ENCODE peak calls at places on chromosome 20, in four cellular contexts. One of them, this sample, is unnamed. For H3K9me3, the result is how much of the 10 kb centered on the place peaks cover.

GRCh38 chr20:24934101-24934661 is 14.9 kb upstream of the CST7 start:
- DNase-seq in HCT116: no peak
- DNase-seq in transverse colon: no peak
- DNase-seq in heart right ventricle: no peak
- DNase-seq in this sample: no peak

GRCh38 chr20:34921436-34921835 is 34.2 kb downstream of the GSS start:
- DNase-seq in HCT116: no peak
- DNase-seq in transverse colon: no peak
- DNase-seq in heart right ventricle: no peak
- DNase-seq in this sample: no peak

GRCh38 chr20:63750807-63751470 is 11.4 kb downstream of the SLC2A4RG start:
- DNase-seq in HCT116: no peak
- DNase-seq in transverse colon: no peak
- DNase-seq in heart right ventricle: no peak
- DNase-seq in this sample: no peak

GRCh38 chr20:3786126-3786484 is 435 bp downstream of the CENPB start:
- DNase-seq in HCT116: no peak
- DNase-seq in transverse colon: peak
- DNase-seq in heart right ventricle: peak
- DNase-seq in this sample: peak

GRCh38 chr20:35621560-35621946 is 5.9 kb downstream of the SPAG4 start:
- DNase-seq in HCT116: no peak
- DNase-seq in transverse colon: no peak
- DNase-seq in heart right ventricle: no peak
- DNase-seq in this sample: no peak

GRCh38 chr20:46743088-46743487 is 33.6 kb downstream of the SLC2A10 start:
- DNase-seq in HCT116: no peak
- DNase-seq in transverse colon: no peak
- DNase-seq in heart right ventricle: no peak
- DNase-seq in this sample: no peak

GRCh38 chr20:5349448-5349847 is 32.7 kb upstream of the PROKR2 start:
- DNase-seq in HCT116: no peak
- DNase-seq in transverse colon: no peak
- DNase-seq in heart right ventricle: no peak
- DNase-seq in this sample: no peak

GRCh38 chr20:43925786-43926185 is 11.1 kb downstream of the TOX2 start:
- DNase-seq in HCT116: no peak
- DNase-seq in transverse colon: peak
- DNase-seq in heart right ventricle: peak
- DNase-seq in this sample: no peak

GRCh38 chr20:47799116-47799715 is 13.9 kb upstream of the SULF2 start:
- DNase-seq in HCT116: no peak
- DNase-seq in transverse colon: no peak
- DNase-seq in heart right ventricle: no peak
- DNase-seq in this sample: no peak

GRCh38 chr20:62269871-62270270 is 31.6 kb downstream of the OSBPL2 start:
- DNase-seq in HCT116: no peak
- DNase-seq in transverse colon: no peak
- DNase-seq in heart right ventricle: no peak
- DNase-seq in this sample: no peak

GRCh38 chr20:62268228-62268900 is 30.0 kb downstream of the OSBPL2 start:
- DNase-seq in HCT116: no peak
- DNase-seq in transverse colon: no peak
- DNase-seq in heart right ventricle: no peak
- DNase-seq in this sample: no peak

GRCh38 chr20:62266851-62267250 is 28.5 kb downstream of the OSBPL2 start:
- DNase-seq in HCT116: no peak
- DNase-seq in transverse colon: no peak
- DNase-seq in heart right ventricle: no peak
- DNase-seq in this sample: no peak

GRCh38 chr20:62267543-62267942 is 29.2 kb downstream of the OSBPL2 start:
- DNase-seq in HCT116: no peak
- DNase-seq in transverse colon: no peak
- DNase-seq in heart right ventricle: no peak
- DNase-seq in this sample: no peak

GRCh38 chr20:62269378-62269777 is 31.1 kb downstream of the OSBPL2 start:
- DNase-seq in HCT116: no peak
- DNase-seq in transverse colon: no peak
- DNase-seq in heart right ventricle: no peak
- DNase-seq in this sample: no peak
- H3K9me3 ChIP-seq in HCT116: under half
- H3K9me3 ChIP-seq in transverse colon: under half
- H3K9me3 ChIP-seq in heart right ventricle: under half
- H3K9me3 ChIP-seq in this sample: under half

DNA sequence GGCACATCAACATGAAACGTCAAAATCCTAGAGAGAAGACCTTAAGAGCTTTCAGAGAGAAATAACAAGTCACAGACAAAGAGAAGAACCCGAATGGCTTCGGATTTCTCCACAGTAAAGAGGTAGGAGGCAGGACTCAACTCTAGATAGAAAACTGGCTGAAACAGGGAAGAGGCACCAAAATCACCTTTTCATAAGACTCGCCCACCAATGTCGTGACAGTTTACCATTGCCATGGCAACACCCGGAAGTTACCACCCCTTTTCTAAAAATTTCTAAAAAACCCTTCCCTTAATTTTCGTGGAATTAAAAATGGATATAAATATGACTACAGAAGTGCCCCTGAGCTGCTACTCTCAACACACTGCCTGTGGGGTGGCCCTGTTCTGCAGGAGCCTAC is 12.3 kb upstream of the DEFB121 start:
- DNase-seq in HCT116: no peak
- DNase-seq in transverse colon: no peak
- DNase-seq in heart right ventricle: no peak
- DNase-seq in this sample: no peak
- H3K9me3 ChIP-seq in HCT116: under half
- H3K9me3 ChIP-seq in transverse colon: under half
- H3K9me3 ChIP-seq in heart right ventricle: under half
- H3K9me3 ChIP-seq in this sample: under half

DNA sequence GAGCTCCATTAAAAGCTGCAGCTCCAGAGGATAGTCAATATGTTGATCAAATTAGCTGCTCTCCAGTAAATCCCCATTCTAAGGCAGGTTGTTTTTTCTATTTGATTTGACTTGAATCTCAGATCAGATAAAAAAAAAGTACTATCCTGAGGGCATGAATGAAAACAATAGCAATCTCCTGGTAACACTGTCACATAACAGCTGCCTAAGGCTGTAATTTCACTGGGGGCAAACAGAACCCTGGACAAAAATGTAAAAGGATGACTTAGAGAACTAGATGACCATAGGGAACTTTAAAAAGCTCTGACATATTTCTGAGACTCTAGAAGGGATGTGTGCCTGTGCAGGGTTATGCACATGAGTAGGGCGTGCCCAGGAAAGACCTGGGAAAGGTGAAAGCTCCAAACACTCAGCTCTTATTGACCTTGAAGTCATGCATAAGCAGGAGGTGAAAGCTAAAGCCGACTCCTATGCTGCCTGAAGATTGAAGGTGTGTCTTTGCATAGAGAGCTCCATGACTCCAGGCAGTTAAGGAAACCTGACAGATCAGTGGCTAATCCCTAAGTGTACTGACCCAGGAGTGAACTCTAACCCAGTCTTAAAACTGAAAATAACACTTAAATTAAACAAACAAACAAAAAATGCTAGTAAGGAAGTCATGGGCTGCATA is 118.4 kb upstream of the BTBD3 start:
- DNase-seq in HCT116: no peak
- DNase-seq in transverse colon: no peak
- DNase-seq in heart right ventricle: no peak
- DNase-seq in this sample: no peak
- H3K9me3 ChIP-seq in HCT116: under half
- H3K9me3 ChIP-seq in transverse colon: under half
- H3K9me3 ChIP-seq in heart right ventricle: under half
- H3K9me3 ChIP-seq in this sample: under half

GRCh38 chr20:51871943-51872342 is 69.6 kb upstream of the SALL4 start:
- DNase-seq in HCT116: no peak
- DNase-seq in transverse colon: no peak
- DNase-seq in heart right ventricle: no peak
- DNase-seq in this sample: no peak

GRCh38 chr20:51864967-51865366 is 62.6 kb upstream of the SALL4 start:
- DNase-seq in HCT116: no peak
- DNase-seq in transverse colon: no peak
- DNase-seq in heart right ventricle: no peak
- DNase-seq in this sample: no peak

DNA sequence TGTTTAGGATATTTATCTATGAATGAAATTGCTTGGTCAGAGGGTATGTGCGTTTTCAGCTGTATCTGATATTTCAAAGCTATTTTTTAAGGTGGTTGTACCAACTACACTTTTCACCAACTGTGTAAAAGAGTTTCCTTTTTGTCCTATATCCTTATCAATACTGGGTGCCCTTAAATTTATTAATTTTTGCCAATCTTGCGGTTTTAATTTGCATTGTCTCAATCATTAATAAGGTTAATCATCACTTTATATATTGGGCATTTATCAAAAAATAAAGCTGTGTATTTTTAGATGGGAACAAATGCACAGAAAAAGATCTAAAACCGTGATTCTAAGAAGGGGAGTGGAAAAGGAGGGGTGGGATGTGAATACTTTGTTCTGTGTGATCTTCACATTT is 66.7 kb upstream of the SALL4 start:
- DNase-seq in HCT116: no peak
- DNase-seq in transverse colon: no peak
- DNase-seq in heart right ventricle: no peak
- DNase-seq in this sample: no peak
- H3K9me3 ChIP-seq in HCT116: under half
- H3K9me3 ChIP-seq in transverse colon: under half
- H3K9me3 ChIP-seq in heart right ventricle: under half
- H3K9me3 ChIP-seq in this sample: under half